ENCODE peak calls at places on chromosome 15, in four cellular contexts. S, I, J and T are unnamed samples.

GRCh38 chr15:56365075-56365711 is at the start of gene TEX9:
- DNase-seq in S (peak; percentile 93), I (peak; percentile 67), J (peak; percentile 80), T (peak; percentile 88)

GRCh38 chr15:72790302-72790955 is 6.9 kb upstream of the ADPGK start:
- DNase-seq in S (no peak), I (no peak), J (no peak), T (no peak)

GRCh38 chr15:39573287-39573686 is 7.6 kb upstream of the THBS1 start:
- DNase-seq in S (no peak), I (no peak), J (no peak), T (no peak)

GRCh38 chr15:41810651-41811431 is 17.1 kb upstream of the JMJD7 start:
- DNase-seq in S (no peak), I (no peak), J (no peak), T (no peak)

GRCh38 chr15:87564666-87565065 is 691.9 kb downstream of the NTRK3 start:
- DNase-seq in S (no peak), I (no peak), J (no peak), T (peak; percentile 22)

GRCh38 chr15:81096398-81096797 is 37.7 kb upstream of the CFAP161 start:
- DNase-seq in S (no peak), I (no peak), J (no peak), T (no peak)

GRCh38 chr15:96338772-96339661 is 8.5 kb downstream of the NR2F2 start:
- DNase-seq in S (no peak), I (no peak), J (no peak), T (no peak)

GRCh38 chr15:63503739-63504246 is 600 bp upstream of the USP3 start:
- DNase-seq in S (peak; percentile 50), I (peak; percentile 70), J (peak; percentile 21), T (no peak)

GRCh38 chr15:56042523-56042922 is 49.1 kb upstream of the NEDD4 start:
- DNase-seq in S (no peak), I (no peak), J (no peak), T (no peak)

GRCh38 chr15:31304074-31304648 is 22.5 kb upstream of the KLF13 start:
- DNase-seq in S (no peak), I (no peak), J (no peak), T (no peak)

GRCh38 chr15:81809543-81809942 is 236.3 kb downstream of the MEX3B start:
- DNase-seq in S (peak; percentile 65), I (no peak), J (no peak), T (peak; percentile 18)

GRCh38 chr15:59636184-59636583 is 21.1 kb downstream of the GTF2A2 start:
- DNase-seq in S (no peak), I (no peak), J (no peak), T (no peak)

GRCh38 chr15:40772014-40772413 is 2.2 kb downstream of the C15orf62 start:
- DNase-seq in S (peak; percentile 58), I (no peak), J (no peak), T (no peak)

GRCh38 chr15:20643024-20643770 is 101.6 kb upstream of the GOLGA6L6 start:
- DNase-seq in S (no peak), I (no peak), J (no peak), T (no peak)

GRCh38 chr15:42163291-42163690 is 6.9 kb upstream of the PLA2G4F start:
- DNase-seq in S (no peak), I (no peak), J (no peak), T (no peak)

GRCh38 chr15:91711384-91712082 is 142.0 kb upstream of the SLCO3A1 start:
- DNase-seq in S (no peak), I (no peak), J (no peak), T (no peak)

GRCh38 chr15:43553021-43553420 is 35.6 kb downstream of the MAP1A start:
- DNase-seq in S (no peak), I (no peak), J (no peak), T (no peak)

GRCh38 chr15:48177383-48177874 is 666 bp downstream of the MYEF2 start:
- DNase-seq in S (no peak), I (no peak), J (no peak), T (no peak)

GRCh38 chr15:83209333-83209732 is 1.7 kb upstream of the HDGFL3 start:
- DNase-seq in S (peak; percentile 15), I (no peak), J (no peak), T (no peak)

GRCh38 chr15:89090791-89091666 is 2.8 kb downstream of the ABHD2 start:
- DNase-seq in S (peak; percentile 68), I (peak; percentile 51), J (no peak), T (peak; percentile 27)

GRCh38 chr15:92418864-92419263 is 25.2 kb downstream of the ST8SIA2 start:
- DNase-seq in S (no peak), I (no peak), J (no peak), T (peak; percentile 34)

GRCh38 chr15:87764461-87765236 is 491.9 kb downstream of the NTRK3 start:
- DNase-seq in S (no peak), I (no peak), J (no peak), T (no peak)

GRCh38 chr15:31280831-31281216 is 45.8 kb upstream of the KLF13 start:
- DNase-seq in S (no peak), I (peak; percentile 10), J (no peak), T (no peak)

GRCh38 chr15:79170256-79170664 is 79.7 kb upstream of the RASGRF1 start:
- DNase-seq in S (peak; percentile 89), I (no peak), J (no peak), T (no peak)

GRCh38 chr15:79169531-79170123 is 79.0 kb upstream of the RASGRF1 start:
- DNase-seq in S (no peak), I (no peak), J (no peak), T (no peak)

GRCh38 chr15:79167776-79168175 is 77.2 kb upstream of the RASGRF1 start:
- DNase-seq in S (no peak), I (no peak), J (no peak), T (no peak)

GRCh38 chr15:79166311-79166955 is 75.9 kb upstream of the RASGRF1 start:
- DNase-seq in S (no peak), I (no peak), J (no peak), T (no peak)

DNA sequence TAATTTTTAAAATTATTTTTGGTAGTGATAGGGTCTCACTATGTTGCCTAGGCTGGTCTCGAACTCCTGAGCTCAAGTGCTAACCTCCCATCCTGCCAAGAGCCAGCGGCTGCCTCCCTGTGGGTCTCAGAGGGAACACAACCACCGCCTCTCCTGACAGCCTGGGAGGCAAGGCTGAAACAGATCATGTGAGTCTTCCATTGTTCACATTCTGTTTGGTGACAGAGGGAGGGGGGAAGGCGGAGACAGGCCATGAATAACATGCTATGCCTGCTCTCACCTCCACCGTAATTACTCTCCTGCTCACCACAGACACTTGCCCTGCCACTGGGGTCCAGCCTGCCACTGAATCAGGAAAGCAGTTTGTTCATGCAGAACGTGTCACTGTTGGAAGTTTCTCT is 78.3 kb upstream of the RASGRF1 start:
- DNase-seq in S (peak; percentile 75), I (no peak), J (peak; percentile 35), T (peak; percentile 54)
- TF ChIP-seq CTCF in S (peak; percentile 57), I (no peak), J (peak; percentile 45), T (no peak)

GRCh38 chr15:36183207-36183606 is 396.2 kb upstream of the CDIN1 start:
- DNase-seq in S (no peak), I (no peak), J (no peak), T (no peak)

GRCh38 chr15:36185845-36186244 is 393.6 kb upstream of the CDIN1 start:
- DNase-seq in S (no peak), I (no peak), J (no peak), T (no peak)

GRCh38 chr15:36191459-36191858 is 388.0 kb upstream of the CDIN1 start:
- DNase-seq in S (no peak), I (no peak), J (no peak), T (no peak)

GRCh38 chr15:36185438-36185837 is 394.0 kb upstream of the CDIN1 start:
- DNase-seq in S (no peak), I (no peak), J (no peak), T (no peak)

DNA sequence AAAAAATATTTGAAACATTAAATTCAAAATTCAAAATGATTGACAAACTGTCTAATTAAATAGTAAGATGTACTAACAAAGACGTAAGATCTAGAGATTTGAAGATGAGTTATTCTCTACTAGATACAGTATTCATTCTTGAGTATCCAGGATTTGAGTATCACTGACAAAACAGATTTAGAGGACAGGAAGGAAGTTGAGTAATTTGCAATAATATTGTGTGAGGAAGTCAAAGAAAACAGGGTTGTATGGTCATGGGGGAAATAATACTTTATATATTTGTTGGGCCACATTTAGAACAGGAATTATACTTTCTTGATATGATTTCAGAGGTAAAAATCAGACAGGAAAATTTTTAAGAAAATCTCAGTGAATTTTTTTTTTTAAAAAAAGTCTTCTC is 393.1 kb upstream of the CDIN1 start:
- DNase-seq in S (no peak), I (no peak), J (no peak), T (no peak)
- TF ChIP-seq CTCF in S (no peak), I (no peak), J (no peak), T (no peak)

DNA sequence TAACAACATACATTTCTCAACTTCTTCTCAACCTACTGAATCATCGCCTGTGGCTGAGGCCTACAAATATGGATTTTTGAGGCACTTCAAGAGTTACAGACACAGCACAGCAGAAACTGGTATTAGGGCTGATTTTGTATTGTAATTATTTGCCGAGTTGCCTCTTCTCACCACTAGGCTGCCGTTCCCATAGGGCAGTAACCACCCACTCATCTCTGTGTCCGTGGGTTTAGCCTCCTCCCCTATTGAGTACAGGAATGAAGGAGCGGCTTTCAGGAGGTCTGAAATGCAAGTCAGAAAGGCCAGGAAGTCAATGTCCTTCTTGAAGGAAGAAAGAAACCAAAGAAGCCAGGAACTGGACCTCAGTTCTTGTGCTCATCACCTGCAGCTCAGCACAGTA is 220.8 kb downstream of the MTHFS start:
- DNase-seq in S (no peak), I (no peak), J (no peak), T (no peak)
- TF ChIP-seq CTCF in S (peak; percentile 18), I (no peak), J (no peak), T (peak; percentile 16)

GRCh38 chr15:61220125-61220524 is 9.0 kb downstream of the RORA start:
- DNase-seq in S (no peak), I (no peak), J (no peak), T (no peak)

GRCh38 chr15:61222010-61222409 is 7.1 kb downstream of the RORA start:
- DNase-seq in S (no peak), I (no peak), J (no peak), T (no peak)

DNA sequence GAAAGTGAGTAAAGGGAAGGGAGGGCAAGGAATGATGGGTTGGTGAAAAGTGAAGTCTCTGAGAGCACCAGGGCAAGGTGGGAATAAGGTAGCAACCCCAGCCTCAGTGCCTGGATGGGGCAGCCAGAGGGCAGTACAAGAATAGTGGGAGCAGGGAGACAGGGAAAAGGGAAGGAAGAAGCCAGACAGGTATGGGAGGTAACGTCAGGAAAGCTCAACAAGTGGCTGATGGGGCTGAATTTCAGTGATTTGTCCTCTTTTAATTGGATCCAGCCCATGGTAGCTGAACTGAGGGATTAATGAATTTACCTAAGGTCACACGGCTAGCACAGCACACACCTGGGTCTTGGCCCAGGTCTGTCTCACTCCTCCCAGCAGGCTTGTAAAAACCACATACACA is 12.6 kb downstream of the RORA start:
- DNase-seq in S (no peak), I (no peak), J (no peak), T (no peak)
- TF ChIP-seq CTCF in S (peak; percentile 41), I (no peak), J (peak; percentile 53), T (no peak)